ENCODE peak calls at places on chromosomes 7 and 10, in four cellular contexts. One of them, this sample, is unnamed.

GRCh38 chr10:72503241-72503640 is 122.6 kb downstream of the MICU1 start:
- DNase-seq in HEK293T: no peak
- DNase-seq in myocyte: peak
- DNase-seq in NCI-H446: no peak
- DNase-seq in this sample: peak

GRCh38 chr10:69578508-69578991 is 5.3 kb upstream of the NEUROG3 start:
- DNase-seq in NCI-H446: no peak
- DNase-seq in HEK293T: no peak
- DNase-seq in myocyte: no peak
- DNase-seq in this sample: no peak

GRCh38 chr10:49292565-49293207 is 6.3 kb upstream of the C10orf71 start:
- DNase-seq in NCI-H446: no peak
- DNase-seq in HEK293T: no peak
- DNase-seq in myocyte: no peak
- DNase-seq in this sample: no peak

GRCh38 chr10:63723741-63724140 is 202.5 kb downstream of the REEP3 start:
- DNase-seq in myocyte: peak
- DNase-seq in HEK293T: no peak
- DNase-seq in NCI-H446: no peak
- DNase-seq in this sample: no peak

GRCh38 chr10:98921381-98921780 is 314.3 kb downstream of the HPSE2 start:
- DNase-seq in NCI-H446: no peak
- DNase-seq in myocyte: no peak
- DNase-seq in HEK293T: no peak
- DNase-seq in this sample: no peak

GRCh38 chr7:66167773-66168367 is 37.3 kb upstream of the TPST1 start:
- DNase-seq in myocyte: peak
- DNase-seq in HEK293T: no peak
- DNase-seq in NCI-H446: no peak
- DNase-seq in this sample: peak

GRCh38 chr10:30000802-30001571 is 58.4 kb downstream of the JCAD start:
- DNase-seq in NCI-H446: no peak
- DNase-seq in HEK293T: no peak
- DNase-seq in myocyte: peak
- DNase-seq in this sample: peak

GRCh38 chr7:157276731-157277562 is 59.9 kb upstream of the DNAJB6 start:
- DNase-seq in myocyte: peak
- DNase-seq in NCI-H446: peak
- DNase-seq in HEK293T: peak
- DNase-seq in this sample: peak

GRCh38 chr7:149884016-149884415 is 10.2 kb downstream of the ATP6V0E2 start:
- DNase-seq in HEK293T: no peak
- DNase-seq in myocyte: peak
- DNase-seq in NCI-H446: no peak
- DNase-seq in this sample: no peak

GRCh38 chr10:86402283-86402931 is 35.8 kb upstream of the GRID1 start:
- DNase-seq in HEK293T: no peak
- DNase-seq in NCI-H446: no peak
- DNase-seq in myocyte: peak
- DNase-seq in this sample: peak